ENCODE peak calls at places on chromosomes 1 and 21, in five cellular contexts. H is NB4, B is NCI-H1694, K is T follicular helper cell, V is AG10803. F is an unnamed sample.
A peak's percentile ranks its signal among the peaks of the same experiment; 100 is the strongest.

GRCh38 chr1:154329551-154330131 is 4.3 kb downstream of the ATP8B2 start:
- DNase-seq in H (no peak), B (no peak), K (no peak), V (no peak), F (no peak)

GRCh38 chr1:178021955-178022354 is 52.1 kb upstream of the SEC16B start:
- DNase-seq in H (no peak), B (no peak), K (no peak), V (no peak), F (no peak)

GRCh38 chr1:235075955-235076308 is 52.7 kb downstream of the TOMM20 start:
- DNase-seq in H (no peak), B (no peak), K (no peak), V (no peak), F (no peak)

GRCh38 chr21:34999397-34999941 is 49.6 kb downstream of the RUNX1 start:
- DNase-seq in H (no peak), B (no peak), K (no peak), V (peak; percentile 45), F (no peak)

GRCh38 chr1:111600886-111601386 is 18.7 kb upstream of the RAP1A start:
- DNase-seq in H (no peak), B (no peak), K (no peak), V (no peak), F (no peak)

GRCh38 chr21:39647476-39647875 is 34.7 kb downstream of the B3GALT5 start:
- DNase-seq in H (peak; percentile 15), B (no peak), K (no peak), V (peak; percentile 77), F (peak; percentile 82)

GRCh38 chr1:167599839-167600581 is 30.0 kb upstream of the RCSD1 start:
- DNase-seq in H (peak; percentile 68), B (peak; percentile 38), K (peak; percentile 17), V (peak; percentile 54), F (peak; percentile 55)

GRCh38 chr1:18927654-18928272 is 25.4 kb upstream of the ALDH4A1 start:
- DNase-seq in H (peak; percentile 93), B (no peak), K (peak; percentile 29), V (no peak), F (no peak)

GRCh38 chr1:246280551-246280950 is 226.5 kb downstream of the SMYD3 start:
- DNase-seq in H (peak; percentile 60), B (peak; percentile 41), K (no peak), V (peak; percentile 37), F (peak; percentile 48)

GRCh38 chr1:226310123-226310540 is 1.2 kb upstream of the LIN9 start:
- DNase-seq in H (peak; percentile 18), B (no peak), K (no peak), V (no peak), F (no peak)

GRCh38 chr21:41133896-41134522 is 34.0 kb upstream of the BACE2 start:
- DNase-seq in H (peak; percentile 36), B (no peak), K (no peak), V (peak; percentile 68), F (peak; percentile 3)